ENCODE peak calls at places on chromosomes 16 and 17, in ten cellular contexts. S is Right ventricle myocardium superior; K is HTR-8/SVneo; R is nephron progenitor cell; B is dorsolateral prefrontal cortex; X is effector memory CD4-positive, alpha-beta T cell; D is stimulated activated CD8-positive, alpha-beta memory T cell treated with anti-CD3 and anti-CD28 coated beads, Interleukin-15, amount 100 ng/mL, for 1 hour; A is lower leg skin; I is smooth muscle cell of the brain vasculature; O is C1 segment of cervical spinal cord. N is an unnamed sample.

GRCh38 chr16:4053663-4054479 is 62.4 kb downstream of the ADCY9 start:
- DNase-seq in A (peak), D (no peak), I (no peak), R (no peak), K (no peak), S (peak), O (no peak), B (no peak), X (no peak), N (peak)

GRCh38 chr17:45131294-45131615 is 1.1 kb downstream of the PLCD3 start:
- DNase-seq in O (no peak), A (no peak), K (no peak), I (no peak), R (no peak), S (peak), D (no peak), X (no peak), B (no peak), N (no peak)

GRCh38 chr16:85963746-85964370 is 64.9 kb downstream of the IRF8 start:
- DNase-seq in A (no peak), I (no peak), B (no peak), X (no peak), R (no peak), K (no peak), D (no peak), O (no peak), S (peak), N (no peak)

GRCh38 chr17:8632087-8632486 is 1.6 kb upstream of the MYH10 start:
- DNase-seq in X (no peak), I (no peak), A (no peak), D (no peak), O (no peak), S (no peak), R (peak), K (no peak), B (no peak), N (no peak)

GRCh38 chr16:75576384-75576811 is 10.2 kb downstream of the GABARAPL2 start:
- DNase-seq in S (no peak), R (no peak), K (no peak), D (no peak), I (no peak), O (no peak), A (no peak), X (no peak), B (no peak), N (no peak)

GRCh38 chr17:72136692-72137550 is 16.1 kb downstream of the SOX9 start:
- DNase-seq in O (no peak), I (no peak), X (no peak), R (no peak), A (no peak), S (no peak), B (no peak), D (no peak), K (no peak), N (no peak)

GRCh38 chr17:74071280-74071679 is 132.2 kb upstream of the RPL38 start:
- DNase-seq in A (no peak), O (no peak), R (no peak), X (no peak), S (no peak), D (no peak), I (no peak), B (no peak), K (no peak), N (no peak)

GRCh38 chr16:3137267-3137666 is 2.4 kb downstream of the ZNF213 start:
- DNase-seq in R (no peak), S (no peak), I (no peak), K (no peak), D (no peak), O (no peak), B (no peak), A (no peak), X (no peak), N (no peak)

GRCh38 chr17:9434502-9435113 is 141.0 kb downstream of the STX8 start:
- DNase-seq in R (no peak), S (no peak), K (no peak), X (no peak), A (no peak), B (no peak), D (no peak), I (no peak), O (no peak), N (peak)

GRCh38 chr16:70657956-70658355 is 11.6 kb downstream of the IL34 start:
- DNase-seq in D (no peak), X (no peak), R (no peak), I (no peak), B (no peak), A (no peak), O (no peak), S (no peak), K (no peak), N (no peak)

N was measured in Calu3.